ENCODE peak calls at places on chromosomes 3 and 15, in ten cellular contexts. L is A549; K is astrocyte of the spinal cord; Z is lower lobe of right lung; C is upper lobe of right lung; U is B cell; A is endothelial cell; J is stomach; Q is CD4-positive, alpha-beta T cell; W is esophagus squamous epithelium. H is an unnamed sample.

GRCh38 chr3:66572938-66573710 is 72.3 kb upstream of the LRIG1 start:
- DNase-seq in L (no peak), K (no peak), Z (no peak), C (no peak), U (no peak), A (peak), J (no peak), Q (no peak), W (no peak), H (no peak)

GRCh38 chr15:53384417-53384816 is 375.0 kb downstream of the WDR72 start:
- DNase-seq in L (peak), K (no peak), Z (no peak), C (peak), U (no peak), A (peak), J (peak), Q (no peak), W (no peak), H (no peak)

GRCh38 chr15:75065851-75066509 is 42.6 kb downstream of the PPCDC start:
- DNase-seq in L (no peak), K (no peak), Z (no peak), C (peak), U (no peak), A (no peak), J (no peak), Q (no peak), W (no peak), H (no peak)

GRCh38 chr15:45254405-45255293 is 2.6 kb downstream of the SLC28A2 start:
- DNase-seq in L (peak), K (no peak), Z (no peak), C (no peak), U (no peak), A (no peak), J (no peak), Q (no peak), W (no peak), H (no peak)

GRCh38 chr3:189909573-189909972 is 211.1 kb downstream of the P3H2 start:
- DNase-seq in L (no peak), K (no peak), Z (no peak), C (no peak), U (no peak), A (no peak), J (no peak), Q (no peak), W (no peak), H (no peak)

GRCh38 chr3:123869165-123869564 is 15.0 kb downstream of the MYLK start:
- DNase-seq in L (no peak), K (no peak), Z (no peak), C (no peak), U (no peak), A (no peak), J (no peak), Q (no peak), W (no peak), H (no peak)

GRCh38 chr3:81393251-81393650 is 368.2 kb downstream of the GBE1 start:
- DNase-seq in L (no peak), K (peak), Z (no peak), C (no peak), U (no peak), A (no peak), J (no peak), Q (no peak), W (no peak), H (no peak)

GRCh38 chr3:36756272-36756671 is 8.1 kb downstream of the DCLK3 start:
- DNase-seq in L (no peak), K (no peak), Z (no peak), C (no peak), U (no peak), A (no peak), J (no peak), Q (no peak), W (no peak), H (no peak)

GRCh38 chr3:60803156-60803555 is 448.1 kb downstream of the FHIT start:
- DNase-seq in L (no peak), K (no peak), Z (no peak), C (no peak), U (no peak), A (no peak), J (no peak), Q (no peak), W (no peak), H (no peak)

GRCh38 chr15:36501063-36501678 is 78.3 kb upstream of the CDIN1 start:
- DNase-seq in L (peak), K (peak), Z (no peak), C (no peak), U (no peak), A (peak), J (no peak), Q (no peak), W (no peak), H (no peak)

GRCh38 chr15:80466543-80466942 is 62.4 kb downstream of the ARNT2 start:
- DNase-seq in L (no peak), K (no peak), Z (no peak), C (no peak), U (no peak), A (no peak), J (no peak), Q (no peak), W (no peak), H (no peak)

GRCh38 chr15:80467311-80467714 is 63.1 kb downstream of the ARNT2 start:
- DNase-seq in L (no peak), K (no peak), Z (no peak), C (no peak), U (no peak), A (no peak), J (no peak), Q (no peak), W (no peak), H (no peak)

GRCh38 chr15:80473574-80474223 is 69.5 kb downstream of the ARNT2 start:
- DNase-seq in L (no peak), K (no peak), Z (no peak), C (no peak), U (no peak), A (no peak), J (no peak), Q (no peak), W (no peak), H (no peak)

GRCh38 chr15:80464952-80465645 is 60.9 kb downstream of the ARNT2 start:
- DNase-seq in L (no peak), K (no peak), Z (no peak), C (no peak), U (no peak), A (no peak), J (no peak), Q (no peak), W (no peak), H (no peak)

DNA sequence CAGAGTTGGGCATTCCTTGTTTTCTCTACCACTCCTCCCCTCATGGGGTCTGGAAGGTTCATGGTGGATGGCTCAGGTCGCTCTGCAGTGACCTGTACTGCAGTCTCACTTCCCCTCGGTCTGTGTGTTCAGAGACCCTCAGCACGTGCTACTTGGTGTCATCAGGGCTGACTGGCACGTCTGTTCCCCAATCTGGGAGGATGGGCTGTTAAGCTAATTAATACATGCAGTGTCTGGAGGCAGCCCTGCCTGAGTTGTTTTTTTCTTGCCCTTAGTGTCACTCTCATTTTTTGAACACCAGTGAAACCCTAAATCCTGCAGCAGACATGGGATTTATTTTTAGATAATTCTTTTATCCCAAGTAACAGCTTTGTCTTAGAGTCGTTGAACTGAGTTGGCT is 64.6 kb downstream of the ARNT2 start:
- DNase-seq in L (no peak), K (no peak), Z (no peak), C (no peak), U (no peak), A (no peak), J (no peak), Q (no peak), W (no peak), H (no peak)
- TF ChIP-seq CTCF in L (no peak), K (no peak), Z (no peak), C (no peak), U (no peak), A (no peak), J (no peak), Q (no peak), W (no peak), H (no peak)

GRCh38 chr15:88624971-88625290 is 3.8 kb downstream of the AEN start:
- DNase-seq in L (no peak), K (no peak), Z (no peak), C (no peak), U (no peak), A (no peak), J (no peak), Q (no peak), W (no peak), H (no peak)
- TF ChIP-seq CTCF in L (no peak), K (no peak), Z (no peak), C (no peak), U (no peak), A (no peak), J (no peak), Q (no peak), W (no peak), H (no peak)

GRCh38 chr15:70259030-70259424 is 161.3 kb upstream of the TLE3 start:
- DNase-seq in L (no peak), K (peak), Z (peak), C (peak), U (peak), A (no peak), J (peak), Q (peak), W (no peak), H (no peak)

GRCh38 chr15:70260580-70260979 is 162.9 kb upstream of the TLE3 start:
- DNase-seq in L (no peak), K (no peak), Z (no peak), C (no peak), U (no peak), A (no peak), J (no peak), Q (no peak), W (no peak), H (no peak)

GRCh38 chr15:70258369-70259029 is 160.8 kb upstream of the TLE3 start:
- DNase-seq in L (no peak), K (no peak), Z (peak), C (peak), U (peak), A (no peak), J (no peak), Q (peak), W (no peak), H (no peak)

GRCh38 chr15:70260096-70260495 is 162.4 kb upstream of the TLE3 start:
- DNase-seq in L (no peak), K (no peak), Z (no peak), C (no peak), U (no peak), A (no peak), J (no peak), Q (no peak), W (no peak), H (no peak)

DNA sequence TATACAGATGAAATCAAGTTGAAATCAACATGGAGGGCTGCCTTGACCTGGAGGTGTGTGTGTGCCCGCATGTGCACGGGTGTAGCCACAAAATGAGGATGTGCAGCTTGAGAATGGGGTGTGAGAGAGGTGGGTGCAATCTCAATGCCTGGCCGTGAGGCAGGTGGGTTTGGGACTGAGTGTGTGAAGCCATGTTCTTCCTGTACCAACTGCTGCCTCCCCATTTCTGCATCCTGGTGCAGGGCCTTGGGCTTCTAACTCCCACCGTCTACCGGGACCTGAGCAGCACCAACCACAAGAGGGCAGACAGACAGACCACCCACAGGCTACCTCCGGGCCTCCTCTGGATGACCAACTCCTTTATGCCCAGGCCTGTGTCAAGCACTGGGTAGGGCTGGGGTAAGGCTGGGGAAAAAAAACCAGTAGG is 161.9 kb upstream of the TLE3 start:
- DNase-seq in L (peak), K (no peak), Z (no peak), C (no peak), U (peak), A (peak), J (no peak), Q (no peak), W (no peak), H (no peak)
- TF ChIP-seq CTCF in L (peak), K (no peak), Z (no peak), C (no peak), U (no peak), A (no peak), J (no peak), Q (no peak), W (no peak), H (no peak)

GRCh38 chr3:177777699-177778098 is 580.4 kb upstream of the TBL1XR1 start:
- DNase-seq in L (peak), K (peak), Z (peak), C (peak), U (no peak), A (peak), J (peak), Q (peak), W (no peak), H (no peak)
- TF ChIP-seq CTCF in L (peak), K (peak), Z (peak), C (peak), U (peak), A (peak), J (no peak), Q (peak), W (peak), H (no peak)

GRCh38 chr3:9253327-9253726 is 3.9 kb upstream of the SRGAP3 start:
- DNase-seq in L (no peak), K (no peak), Z (no peak), C (no peak), U (no peak), A (no peak), J (no peak), Q (no peak), W (no peak), H (no peak)

GRCh38 chr3:9250236-9250635 is 790 bp upstream of the SRGAP3 start:
- DNase-seq in L (no peak), K (no peak), Z (no peak), C (no peak), U (no peak), A (no peak), J (no peak), Q (no peak), W (no peak), H (no peak)

GRCh38 chr3:9249273-9250192 is at the start of gene SRGAP3:
- DNase-seq in L (peak), K (peak), Z (peak), C (peak), U (peak), A (peak), J (peak), Q (peak), W (peak), H (peak)

GRCh38 chr3:9248232-9249191 is 934 bp downstream of the SRGAP3 start:
- DNase-seq in L (no peak), K (no peak), Z (no peak), C (no peak), U (no peak), A (no peak), J (peak), Q (no peak), W (no peak), H (no peak)

GRCh38 chr3:9251055-9251786 is 1.8 kb upstream of the SRGAP3 start:
- DNase-seq in L (no peak), K (no peak), Z (no peak), C (no peak), U (no peak), A (no peak), J (no peak), Q (no peak), W (no peak), H (no peak)
- TF ChIP-seq CTCF in L (no peak), K (no peak), Z (no peak), C (no peak), U (no peak), A (no peak), J (no peak), Q (no peak), W (no peak), H (no peak)

GRCh38 chr15:98649621-98649995 is 1.3 kb downstream of the IGF1R start:
- DNase-seq in L (no peak), K (no peak), Z (peak), C (peak), U (peak), A (peak), J (peak), Q (peak), W (no peak), H (no peak)

GRCh38 chr15:98646546-98647025 is 1.8 kb upstream of the IGF1R start:
- DNase-seq in L (no peak), K (no peak), Z (no peak), C (no peak), U (no peak), A (no peak), J (no peak), Q (no peak), W (no peak), H (no peak)

GRCh38 chr15:98648654-98649537 is 557 bp downstream of the IGF1R start:
- DNase-seq in L (peak), K (peak), Z (peak), C (peak), U (peak), A (peak), J (peak), Q (peak), W (no peak), H (no peak)

GRCh38 chr15:98647026-98647773 is 1.1 kb upstream of the IGF1R start:
- DNase-seq in L (peak), K (peak), Z (peak), C (peak), U (peak), A (peak), J (peak), Q (peak), W (no peak), H (no peak)

GRCh38 chr15:98647774-98648653 is at the start of gene IGF1R:
- DNase-seq in L (peak), K (peak), Z (peak), C (peak), U (peak), A (peak), J (peak), Q (peak), W (peak), H (no peak)
- TF ChIP-seq CTCF in L (peak), K (no peak), Z (no peak), C (no peak), U (peak), A (peak), J (no peak), Q (peak), W (peak), H (no peak)

GRCh38 chr3:135898774-135899173 is 66.8 kb upstream of the PPP2R3A start:
- DNase-seq in L (no peak), K (no peak), Z (no peak), C (no peak), U (no peak), A (no peak), J (no peak), Q (no peak), W (no peak), H (no peak)

GRCh38 chr3:135896613-135897012 is 68.9 kb upstream of the PPP2R3A start:
- DNase-seq in L (no peak), K (peak), Z (no peak), C (no peak), U (no peak), A (no peak), J (no peak), Q (no peak), W (no peak), H (no peak)

GRCh38 chr3:135891121-135891520 is 74.4 kb upstream of the PPP2R3A start:
- DNase-seq in L (no peak), K (peak), Z (no peak), C (no peak), U (no peak), A (no peak), J (no peak), Q (no peak), W (no peak), H (no peak)

GRCh38 chr3:135895106-135895733 is 70.3 kb upstream of the PPP2R3A start:
- DNase-seq in L (peak), K (peak), Z (peak), C (peak), U (peak), A (peak), J (peak), Q (peak), W (no peak), H (peak)

DNA sequence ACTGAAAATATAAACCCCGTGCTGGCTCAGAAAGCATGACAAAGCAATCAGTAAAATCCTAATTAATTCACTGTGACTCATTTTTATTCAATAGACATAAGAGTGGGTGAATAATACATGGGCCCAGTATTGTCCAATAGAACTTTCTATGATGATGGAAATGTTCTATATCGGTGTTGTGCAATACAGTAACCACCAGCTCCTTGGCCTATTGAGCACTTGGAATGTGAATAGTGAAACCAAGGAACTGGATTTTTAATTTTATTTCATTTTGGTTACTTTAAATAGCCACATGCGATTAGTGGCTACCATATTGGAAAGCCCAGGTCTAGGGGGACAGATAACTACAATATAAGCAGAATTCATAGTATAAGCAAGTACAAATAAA is 69.8 kb upstream of the PPP2R3A start:
- DNase-seq in L (no peak), K (peak), Z (no peak), C (no peak), U (no peak), A (no peak), J (no peak), Q (no peak), W (no peak), H (no peak)
- TF ChIP-seq CTCF in L (no peak), K (no peak), Z (no peak), C (no peak), U (no peak), A (no peak), J (no peak), Q (no peak), W (no peak), H (no peak)

DNA sequence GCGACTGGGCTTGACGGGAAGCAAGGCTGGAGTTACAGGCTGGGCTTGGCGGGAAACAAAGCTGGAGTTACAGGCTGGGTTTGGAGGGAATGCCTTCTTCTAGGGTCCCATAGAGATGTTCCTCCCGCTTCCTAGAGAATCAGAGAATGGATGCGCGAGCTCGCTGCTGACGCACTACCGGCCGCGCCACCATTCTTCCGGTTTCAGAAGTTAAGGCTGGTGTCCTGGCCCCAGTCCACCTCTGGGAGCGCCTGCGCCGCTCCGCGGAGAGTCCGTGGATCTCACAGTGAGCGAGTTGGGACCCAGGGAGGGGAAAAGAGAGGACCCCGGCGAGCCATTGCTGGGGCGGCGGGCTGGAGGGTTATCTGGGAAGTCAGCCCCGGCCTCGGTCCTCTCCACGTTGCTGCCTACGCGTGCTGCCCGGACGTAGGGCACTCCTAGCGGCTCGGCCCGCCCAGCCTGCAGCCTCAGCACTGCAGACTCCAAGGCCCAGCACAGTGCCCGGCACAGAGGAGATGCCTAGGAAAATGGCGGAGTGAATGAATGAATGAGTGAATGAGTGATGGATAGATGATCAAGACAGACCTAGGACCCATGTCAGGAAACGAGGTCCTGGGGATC is at the start of gene ZNF502:
- DNase-seq in L (peak), K (peak), Z (peak), C (peak), U (peak), A (peak), J (peak), Q (peak), W (no peak), H (peak)
- TF ChIP-seq CTCF in L (no peak), K (peak), Z (peak), C (peak), U (no peak), A (no peak), J (no peak), Q (no peak), W (peak), H (no peak)

H was measured in omental fat pad.